ENCODE peak calls at places on chromosomes 2 and 18, in seven cellular contexts. C is AG04449; I is psoas muscle; D is PC-9; G is right atrium auricular region; U is cardiac fibroblast; P is CD8-positive, alpha-beta T cell. X is an unnamed sample.

GRCh38 chr2:16546128-16546754 is 119.4 kb downstream of the CYRIA start:
- DNase-seq in C (no peak), I (no peak), D (no peak), G (no peak), U (peak; percentile 56), P (no peak), X (no peak)

GRCh38 chr2:179444056-179444455 is 179.4 kb upstream of the SESTD1 start:
- DNase-seq in C (no peak), I (no peak), D (no peak), G (no peak), U (peak; percentile 38), P (no peak), X (no peak)

GRCh38 chr18:48161911-48162698 is 231.6 kb upstream of the SMAD2 start:
- DNase-seq in C (no peak), I (no peak), D (no peak), G (no peak), U (no peak), P (peak; percentile 1), X (no peak)

GRCh38 chr18:2070636-2071035 is 500.7 kb downstream of the METTL4 start:
- DNase-seq in C (no peak), I (no peak), D (no peak), G (no peak), U (no peak), P (no peak), X (no peak)

GRCh38 chr2:10141736-10142639 is 19.4 kb downstream of the RRM2 start:
- DNase-seq in C (no peak), I (no peak), D (peak; percentile 36), G (no peak), U (peak; percentile 14), P (no peak), X (no peak)

GRCh38 chr18:3100498-3101132 is 87.7 kb upstream of the LPIN2 start:
- DNase-seq in C (no peak), I (no peak), D (no peak), G (no peak), U (no peak), P (no peak), X (no peak)

GRCh38 chr2:43818761-43819160 is 19.9 kb downstream of the ABCG5 start:
- DNase-seq in C (no peak), I (peak; percentile 21), D (no peak), G (peak; percentile 66), U (peak; percentile 62), P (no peak), X (no peak)

GRCh38 chr2:173978447-173978846 is 13.3 kb upstream of the SP3 start:
- DNase-seq in C (no peak), I (no peak), D (no peak), G (no peak), U (peak; percentile 41), P (no peak), X (no peak)

GRCh38 chr2:215527738-215528137 is 91.9 kb upstream of the FN1 start:
- DNase-seq in C (peak; percentile 77), I (no peak), D (no peak), G (no peak), U (peak; percentile 65), P (no peak), X (no peak)

GRCh38 chr2:148622390-148622789 is 22.2 kb upstream of the EPC2 start:
- DNase-seq in C (no peak), I (no peak), D (no peak), G (no peak), U (no peak), P (no peak), X (no peak)

GRCh38 chr2:142291964-142292363 is 161.1 kb upstream of the LRP1B start:
- DNase-seq in C (no peak), I (no peak), D (no peak), G (no peak), U (no peak), P (no peak), X (no peak)

GRCh38 chr2:30641765-30642341 is 165.4 kb downstream of the CAPN13 start:
- DNase-seq in C (no peak), I (no peak), D (no peak), G (no peak), U (no peak), P (no peak), X (no peak)

GRCh38 chr2:167406558-167406957 is 518.3 kb downstream of the XIRP2 start:
- DNase-seq in C (no peak), I (no peak), D (no peak), G (no peak), U (peak; percentile 69), P (no peak), X (no peak)

GRCh38 chr2:176072951-176073904 is 10.5 kb downstream of the EVX2 start:
- DNase-seq in C (no peak), I (no peak), D (no peak), G (no peak), U (no peak), P (no peak), X (no peak)

GRCh38 chr18:78896111-78896510 is 83.5 kb upstream of the SALL3 start:
- DNase-seq in C (no peak), I (no peak), D (no peak), G (peak; percentile 51), U (no peak), P (no peak), X (no peak)

GRCh38 chr2:143482761-143483160 is 353.5 kb downstream of the ARHGAP15 start:
- DNase-seq in C (no peak), I (no peak), D (no peak), G (no peak), U (peak; percentile 25), P (no peak), X (no peak)

GRCh38 chr2:19299032-19299431 is 59.4 kb downstream of the OSR1 start:
- DNase-seq in C (no peak), I (no peak), D (no peak), G (no peak), U (no peak), P (no peak), X (no peak)

GRCh38 chr2:173226899-173227692 is 127.6 kb upstream of the CDCA7 start:
- DNase-seq in C (no peak), I (no peak), D (no peak), G (no peak), U (no peak), P (no peak), X (no peak)

GRCh38 chr2:54402350-54402749 is 53.8 kb upstream of the SPTBN1 start:
- DNase-seq in C (no peak), I (peak; percentile 33), D (no peak), G (peak; percentile 77), U (peak; percentile 88), P (no peak), X (peak; percentile 67)

GRCh38 chr2:88521445-88522070 is 69.1 kb upstream of the FOXI3 start:
- DNase-seq in C (no peak), I (no peak), D (peak; percentile 8), G (no peak), U (peak; percentile 12), P (no peak), X (no peak)

GRCh38 chr2:234885884-234886283 is 65.9 kb upstream of the SH3BP4 start:
- DNase-seq in C (no peak), I (no peak), D (no peak), G (no peak), U (no peak), P (no peak), X (no peak)

GRCh38 chr2:121974919-121975654 is 219.6 kb downstream of the TSN start:
- DNase-seq in C (peak; percentile 17), I (peak; percentile 34), D (peak; percentile 29), G (no peak), U (peak; percentile 90), P (peak; percentile 13), X (peak; percentile 50)

GRCh38 chr2:68225119-68225632 is 27.2 kb downstream of the PPP3R1 start:
- DNase-seq in C (no peak), I (no peak), D (no peak), G (no peak), U (peak; percentile 49), P (no peak), X (peak; percentile 20)

GRCh38 chr18:58803978-58804377 is 60.7 kb upstream of the ZNF532 start:
- DNase-seq in C (no peak), I (no peak), D (no peak), G (no peak), U (no peak), P (no peak), X (no peak)

DNA sequence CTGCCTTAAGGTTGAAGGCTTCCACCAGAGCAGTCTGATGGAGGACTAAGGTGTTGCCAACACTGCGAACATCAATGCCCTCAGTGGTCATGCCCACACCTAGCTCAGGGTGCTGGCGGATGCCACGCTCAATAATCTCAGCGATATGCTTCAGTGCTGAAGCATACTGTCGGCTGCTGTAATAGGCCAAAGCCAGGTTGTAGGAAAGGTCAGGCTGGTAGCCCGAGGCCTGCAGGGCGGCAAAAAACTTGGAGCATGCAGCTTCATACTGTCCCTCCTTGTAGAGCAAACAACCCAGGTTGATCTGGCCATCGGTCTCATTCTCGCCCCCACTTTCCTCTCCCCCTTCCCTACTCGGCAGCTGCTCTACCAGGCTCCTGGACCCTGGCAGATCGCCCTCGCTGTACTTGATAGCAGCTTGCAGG is 159.4 kb downstream of the AGPS start:
- DNase-seq in C (no peak), I (no peak), D (peak; percentile 7), G (no peak), U (peak; percentile 21), P (no peak), X (no peak)
- H3K4me3 ChIP-seq in C (peak overlapping the region; percentile 83), I (peak overlapping the region; percentile 96), D (peak overlapping the region; percentile 79), G (peak overlapping the region; percentile 74), U (peak overlapping the region; percentile 84), P (peak overlapping the region; percentile 99), X (peak overlapping the region; percentile 68)

GRCh38 chr2:9102861-9103662 is 99.6 kb upstream of the MBOAT2 start:
- DNase-seq in C (no peak), I (no peak), D (peak; percentile 78), G (no peak), U (no peak), P (no peak), X (no peak)
- TF ChIP-seq CTCF in C (no peak), I (no peak), D (no peak), G (no peak), U (no peak), P (no peak), X (no peak)

GRCh38 chr2:220641137-220641536 is 931.0 kb downstream of the EPHA4 start:
- DNase-seq in C (no peak), I (no peak), D (no peak), G (no peak), U (no peak), P (no peak), X (no peak)
- H3K4me3 ChIP-seq in C (no peak overlapping the region), I (no peak overlapping the region), D (no peak overlapping the region), G (no peak overlapping the region), U (no peak overlapping the region), P (no peak overlapping the region), X (no peak overlapping the region)

DNA sequence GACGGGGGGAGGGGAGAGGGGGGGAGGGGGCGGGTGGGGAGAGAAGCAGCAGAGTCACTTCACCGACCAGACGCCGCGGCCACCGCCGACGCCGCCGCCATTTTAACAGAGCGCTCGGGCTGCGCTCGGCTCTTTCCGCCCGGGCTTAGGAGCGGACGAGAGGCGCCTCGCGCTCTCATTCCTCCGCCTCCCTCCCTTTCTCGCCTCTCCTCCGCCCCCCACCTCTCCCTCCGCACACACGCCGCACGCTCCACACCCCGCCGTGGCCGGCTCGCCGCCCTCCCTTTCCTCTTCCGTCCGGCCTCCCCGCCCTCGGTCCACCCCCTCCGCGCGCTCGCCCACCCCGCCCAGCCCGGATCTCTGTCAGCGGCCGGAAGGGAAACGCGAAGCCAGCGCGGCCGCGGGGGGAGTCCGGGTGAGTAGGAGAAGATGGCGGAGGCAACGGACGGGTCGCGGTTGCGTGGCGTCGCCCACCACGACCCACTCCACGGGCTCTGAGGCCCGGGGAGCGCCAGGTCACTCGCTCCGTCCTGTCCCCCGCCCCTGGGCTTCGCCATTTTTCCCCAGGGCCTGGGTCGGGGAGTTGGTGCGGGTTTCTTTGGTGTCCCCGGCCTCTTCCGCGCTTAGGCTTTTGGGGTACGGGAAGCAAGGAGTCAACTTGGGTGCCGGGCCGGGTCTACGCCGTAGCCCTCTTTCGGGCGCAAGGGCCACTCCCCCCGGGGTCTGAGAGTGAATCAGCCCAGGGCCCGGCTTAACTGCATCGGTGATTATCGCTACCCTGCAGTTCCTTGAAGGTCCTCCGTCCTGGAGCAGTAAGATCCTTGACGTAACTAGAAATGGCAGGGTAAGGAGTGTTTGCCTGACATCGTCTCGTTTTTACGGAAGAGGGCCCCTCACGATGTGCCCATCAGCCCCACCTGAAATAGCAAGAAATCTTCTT is at the start of gene USP34:
- DNase-seq in C (peak; percentile 79), I (peak; percentile 96), D (peak; percentile 90), G (peak; percentile 89), U (peak; percentile 95), P (peak; percentile 93), X (peak; percentile 66)
- TF ChIP-seq CTCF in C (no peak), I (no peak), D (no peak), G (no peak), U (no peak), P (no peak), X (no peak)